ENCODE peak calls at places on chromosomes 12 and 14, in seven cellular contexts. Y, K, F, W, E, T and L are unnamed samples.

GRCh38 chr14:61558271-61558670 is 137.0 kb upstream of the HIF1A start:
- DNase-seq in K (no peak), Y (no peak), T (no peak), E (no peak), W (no peak), F (no peak), L (no peak)

GRCh38 chr12:14873440-14874185 is 12.0 kb downstream of the MGP start:
- DNase-seq in K (no peak), F (no peak), W (no peak), Y (no peak), T (no peak), E (no peak), L (no peak)

GRCh38 chr12:112466011-112466422 is 47.3 kb downstream of the PTPN11 start:
- DNase-seq in W (no peak), T (no peak), Y (no peak), F (no peak), K (no peak), E (no peak), L (no peak)

GRCh38 chr14:52352546-52352945 is 38.4 kb downstream of the PTGER2 start:
- DNase-seq in E (no peak), T (no peak), Y (no peak), K (no peak), W (no peak), F (no peak), L (no peak)

GRCh38 chr14:21408152-21408551 is 24.3 kb upstream of the SUPT16H start:
- DNase-seq in W (no peak), F (no peak), T (no peak), K (no peak), E (no peak), Y (peak; percentile 29), L (no peak)

GRCh38 chr12:47967461-47968430 is 4.3 kb downstream of the TMEM106C start:
- DNase-seq in F (no peak), E (no peak), T (no peak), Y (no peak), K (no peak), W (no peak), L (no peak)

GRCh38 chr14:77183896-77184295 is 2.3 kb downstream of the TMEM63C start:
- DNase-seq in W (no peak), Y (no peak), F (no peak), T (no peak), K (no peak), E (no peak), L (no peak)

GRCh38 chr12:75099215-75099614 is 110.4 kb downstream of the KCNC2 start:
- DNase-seq in F (no peak), K (no peak), T (no peak), Y (no peak), E (no peak), W (no peak), L (no peak)

GRCh38 chr14:66247662-66248061 is 238.5 kb upstream of the CCDC196 start:
- DNase-seq in K (no peak), Y (no peak), F (no peak), T (no peak), E (no peak), W (no peak), L (no peak)

GRCh38 chr12:119573086-119573485 is 20.5 kb upstream of the TMEM233 start:
- DNase-seq in E (no peak), Y (no peak), T (no peak), K (no peak), W (no peak), F (no peak), L (no peak)

GRCh38 chr14:32805979-32806378 is 132.7 kb upstream of the NPAS3 start:
- DNase-seq in Y (no peak), T (no peak), F (no peak), K (no peak), W (no peak), E (no peak), L (no peak)

GRCh38 chr14:94685166-94685581 is 73.0 kb downstream of the SERPINA3 start:
- DNase-seq in E (no peak), K (no peak), W (no peak), F (no peak), Y (no peak), T (no peak), L (no peak)

GRCh38 chr12:57129311-57130288 is 1.3 kb downstream of the LRP1 start:
- DNase-seq in F (no peak), K (no peak), Y (no peak), W (no peak), T (no peak), E (no peak), L (no peak)